ENCODE peak calls at places on chromosomes 11 and 22, in ten cellular contexts. R is psoas muscle, T is BJ, P is K562, S is cardiac fibroblast, J is lung, M is sigmoid colon, G is stomach, C is AG10803, I is cardiac muscle cell. E is an unnamed sample.

GRCh38 chr11:71240865-71241691 is 11.3 kb downstream of the SHANK2 start:
- DNase-seq in R (no peak), T (peak; percentile 59), P (no peak), S (peak; percentile 96), J (no peak), M (peak; percentile 68), G (peak; percentile 57), C (peak; percentile 76), I (no peak), E (no peak)

GRCh38 chr11:84714316-84714780 is 912.8 kb downstream of the DLG2 start:
- DNase-seq in R (peak; percentile 37), T (no peak), P (peak; percentile 27), S (peak; percentile 5), J (no peak), M (no peak), G (peak; percentile 28), C (peak; percentile 18), I (peak; percentile 87), E (peak; percentile 63)

GRCh38 chr11:113831314-113831713 is 44.1 kb downstream of the USP28 start:
- DNase-seq in R (no peak), T (no peak), P (no peak), S (no peak), J (no peak), M (no peak), G (no peak), C (no peak), I (no peak), E (no peak)

GRCh38 chr11:80873309-80873999 is 1432.6 kb upstream of the TENM4 start:
- DNase-seq in R (no peak), T (no peak), P (no peak), S (peak; percentile 51), J (no peak), M (no peak), G (no peak), C (no peak), I (no peak), E (no peak)

GRCh38 chr11:63613517-63614135 is 607 bp downstream of the PLAAT3 start:
- DNase-seq in R (peak; percentile 62), T (no peak), P (peak; percentile 16), S (peak; percentile 60), J (peak; percentile 38), M (peak; percentile 84), G (peak; percentile 44), C (no peak), I (peak; percentile 56), E (peak; percentile 68)

GRCh38 chr11:47856186-47856585 is 8.0 kb upstream of the NUP160 start:
- DNase-seq in R (no peak), T (no peak), P (no peak), S (peak; percentile 17), J (no peak), M (no peak), G (no peak), C (no peak), I (no peak), E (no peak)

GRCh38 chr22:44483878-44484277 is 14.2 kb downstream of the RTL6 start:
- DNase-seq in R (no peak), T (no peak), P (no peak), S (peak; percentile 46), J (no peak), M (no peak), G (no peak), C (no peak), I (no peak), E (no peak)

GRCh38 chr11:8963569-8964323 is 496 bp downstream of the TMEM9B start:
- DNase-seq in R (peak; percentile 79), T (no peak), P (peak; percentile 80), S (peak; percentile 71), J (peak; percentile 87), M (peak; percentile 90), G (peak; percentile 87), C (no peak), I (peak; percentile 90), E (peak; percentile 88)

DNA sequence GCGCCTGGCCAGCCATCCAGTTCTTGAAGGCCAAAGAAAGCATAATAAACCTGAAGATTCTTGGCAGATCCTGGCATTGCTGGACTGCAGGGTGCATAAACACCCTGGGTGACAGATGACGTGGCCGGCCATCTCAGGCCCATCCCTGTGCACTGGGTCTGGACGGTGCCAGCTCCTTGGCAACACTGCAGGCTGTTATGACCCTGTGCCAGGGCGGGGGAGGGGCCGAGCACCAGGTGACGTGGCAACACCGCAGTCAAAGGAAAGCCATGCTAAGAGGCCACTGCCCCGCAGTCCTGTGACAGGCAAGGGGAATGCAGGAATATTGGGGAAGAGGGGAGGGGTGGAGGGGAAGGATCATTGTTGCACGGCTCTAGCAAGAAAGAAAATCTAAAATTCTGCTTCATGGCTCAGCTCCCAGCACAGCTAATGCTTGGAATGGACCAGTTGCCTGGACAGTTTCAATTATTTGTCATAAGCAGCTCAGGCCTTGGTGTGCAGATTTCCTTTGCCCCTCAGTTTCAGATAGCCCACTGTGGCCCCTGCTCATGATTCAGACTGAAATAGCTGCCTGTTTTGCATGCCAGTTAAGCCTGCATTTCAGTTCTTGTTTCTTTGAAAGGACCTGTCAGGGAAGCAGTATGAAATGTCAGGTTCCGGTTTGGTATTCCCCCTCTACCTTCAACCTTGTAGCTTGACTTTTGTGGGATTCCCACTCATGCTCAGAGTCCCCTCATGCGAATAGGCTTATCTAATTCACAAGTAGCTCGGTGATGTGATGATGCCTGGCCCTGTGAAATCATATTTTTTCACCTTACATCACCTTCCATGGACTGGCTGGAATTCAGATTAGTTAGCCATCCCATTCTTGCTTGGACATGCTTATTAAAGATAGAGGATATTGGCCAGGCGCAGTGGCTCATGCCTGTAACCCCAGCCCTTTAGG is 29.7 kb upstream of the DDX6 start:
- DNase-seq in R (peak; percentile 81), T (no peak), P (no peak), S (peak; percentile 13), J (peak; percentile 77), M (peak; percentile 96), G (peak; percentile 81), C (peak; percentile 0), I (peak; percentile 8), E (peak; percentile 98)
- H3K4me3 ChIP-seq in R (no peak overlapping the region), T (no peak overlapping the region), P (no peak overlapping the region), S (no peak overlapping the region), J (no peak overlapping the region), M (no peak overlapping the region), G (no peak overlapping the region), C (no peak overlapping the region), I (no peak overlapping the region), E (no peak overlapping the region)

GRCh38 chr11:73058989-73059674 is 83.0 kb downstream of the FCHSD2 start:
- DNase-seq in R (no peak), T (no peak), P (no peak), S (no peak), J (no peak), M (no peak), G (no peak), C (no peak), I (no peak), E (no peak)

GRCh38 chr11:73055002-73055401 is 87.1 kb downstream of the FCHSD2 start:
- DNase-seq in R (no peak), T (no peak), P (no peak), S (no peak), J (no peak), M (no peak), G (no peak), C (no peak), I (no peak), E (no peak)

GRCh38 chr11:73059915-73060314 is 82.2 kb downstream of the FCHSD2 start:
- DNase-seq in R (no peak), T (no peak), P (no peak), S (no peak), J (no peak), M (no peak), G (no peak), C (no peak), I (no peak), E (no peak)

GRCh38 chr11:73053964-73054363 is 88.2 kb downstream of the FCHSD2 start:
- DNase-seq in R (no peak), T (no peak), P (no peak), S (peak; percentile 33), J (no peak), M (no peak), G (no peak), C (peak; percentile 2), I (no peak), E (no peak)

DNA sequence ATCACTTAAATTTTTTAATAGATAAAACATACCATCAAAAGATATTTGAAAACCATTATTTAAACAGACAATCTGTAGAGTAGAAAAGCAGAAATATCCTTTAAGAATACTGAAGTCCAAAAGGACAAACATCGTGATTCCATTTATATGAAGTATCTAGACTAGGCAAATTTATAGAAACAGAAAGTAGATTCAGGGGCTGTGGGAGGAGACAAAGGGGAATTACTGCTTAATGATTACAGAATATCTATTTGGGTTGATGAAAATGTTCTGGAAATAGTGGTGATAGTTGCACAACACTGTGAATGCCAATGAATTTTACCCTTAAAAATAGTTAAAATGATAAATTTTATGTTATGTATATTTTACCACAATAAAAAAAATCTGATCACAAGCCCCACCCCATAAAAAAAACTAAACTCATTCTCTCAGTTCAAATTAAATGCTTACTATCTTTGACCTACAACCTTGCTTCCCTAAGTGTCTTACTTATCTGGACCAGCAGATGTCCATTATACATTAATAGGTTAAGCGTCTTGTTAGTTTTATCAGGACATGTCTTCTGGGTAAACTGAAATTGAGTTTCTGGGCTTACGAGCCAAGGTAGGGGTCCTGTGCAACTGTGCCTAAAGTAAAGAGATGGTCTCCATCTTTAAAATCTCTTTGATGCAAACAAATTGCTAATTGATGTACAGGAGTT is 86.3 kb downstream of the FCHSD2 start:
- DNase-seq in R (no peak), T (no peak), P (peak; percentile 10), S (no peak), J (no peak), M (no peak), G (no peak), C (no peak), I (no peak), E (no peak)
- H3K4me3 ChIP-seq in R (no peak overlapping the region), T (no peak overlapping the region), P (no peak overlapping the region), S (no peak overlapping the region), J (no peak overlapping the region), M (no peak overlapping the region), G (no peak overlapping the region), C (no peak overlapping the region), I (no peak overlapping the region), E (no peak overlapping the region)

GRCh38 chr11:67630230-67630942 is 649 bp upstream of the NUDT8 start:
- DNase-seq in R (peak; percentile 99), T (peak; percentile 81), P (peak; percentile 98), S (peak; percentile 99), J (peak; percentile 98), M (peak; percentile 99), G (peak; percentile 99), C (peak; percentile 97), I (peak; percentile 100), E (peak; percentile 99)

GRCh38 chr11:67627394-67627787 is 2.3 kb downstream of the NUDT8 start:
- DNase-seq in R (no peak), T (no peak), P (no peak), S (no peak), J (no peak), M (no peak), G (no peak), C (no peak), I (no peak), E (no peak)

GRCh38 chr11:67627788-67628624 is 1.7 kb downstream of the NUDT8 start:
- DNase-seq in R (no peak), T (no peak), P (no peak), S (no peak), J (no peak), M (peak; percentile 68), G (no peak), C (no peak), I (no peak), E (no peak)

GRCh38 chr11:67629386-67630229 is at the start of gene NUDT8:
- DNase-seq in R (peak; percentile 85), T (no peak), P (peak; percentile 95), S (peak; percentile 82), J (peak; percentile 84), M (peak; percentile 93), G (peak; percentile 89), C (peak; percentile 72), I (peak; percentile 91), E (peak; percentile 75)

DNA sequence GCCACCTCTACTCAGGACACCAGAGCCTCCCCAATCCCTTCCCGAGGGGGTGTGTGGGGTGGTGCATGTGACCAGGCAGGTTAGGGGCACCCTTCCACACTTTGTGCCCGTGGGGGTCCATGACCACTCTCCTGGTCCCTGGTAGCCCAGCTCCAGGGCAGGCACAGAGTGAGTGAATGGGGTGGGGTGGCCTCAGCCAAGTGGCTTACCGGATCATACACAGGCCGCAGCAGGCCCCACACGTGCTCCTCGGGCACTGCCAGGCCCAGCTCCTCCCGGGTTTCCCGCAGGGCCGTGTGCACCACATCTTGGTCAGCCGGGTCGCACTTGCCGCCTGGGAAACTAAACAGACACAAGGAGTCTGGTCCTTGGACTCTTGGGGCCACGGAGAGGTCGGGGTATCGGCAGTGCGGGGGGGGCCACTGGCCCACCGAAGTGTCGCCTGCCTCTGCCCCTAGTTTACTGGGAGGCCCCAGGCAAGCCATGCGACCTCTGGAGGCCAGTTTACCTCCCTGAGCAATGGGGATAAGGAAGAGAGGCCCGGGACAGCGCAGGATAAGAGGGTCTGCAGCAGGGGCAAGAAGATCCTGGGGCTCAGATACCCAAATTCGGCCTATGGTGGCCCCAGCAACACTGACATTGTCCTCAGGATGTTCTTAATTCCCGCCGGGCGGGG is 889 bp downstream of the NUDT8 start:
- DNase-seq in R (no peak), T (no peak), P (no peak), S (no peak), J (no peak), M (peak; percentile 66), G (no peak), C (no peak), I (no peak), E (no peak)
- H3K4me3 ChIP-seq in R (peak overlapping the region; percentile 83), T (peak overlapping the region; percentile 71), P (peak overlapping the region; percentile 60), S (peak overlapping the region; percentile 58), J (no peak overlapping the region), M (peak overlapping the region; percentile 73), G (peak overlapping the region; percentile 69), C (no peak overlapping the region), I (peak overlapping the region; percentile 42), E (no peak overlapping the region)

DNA sequence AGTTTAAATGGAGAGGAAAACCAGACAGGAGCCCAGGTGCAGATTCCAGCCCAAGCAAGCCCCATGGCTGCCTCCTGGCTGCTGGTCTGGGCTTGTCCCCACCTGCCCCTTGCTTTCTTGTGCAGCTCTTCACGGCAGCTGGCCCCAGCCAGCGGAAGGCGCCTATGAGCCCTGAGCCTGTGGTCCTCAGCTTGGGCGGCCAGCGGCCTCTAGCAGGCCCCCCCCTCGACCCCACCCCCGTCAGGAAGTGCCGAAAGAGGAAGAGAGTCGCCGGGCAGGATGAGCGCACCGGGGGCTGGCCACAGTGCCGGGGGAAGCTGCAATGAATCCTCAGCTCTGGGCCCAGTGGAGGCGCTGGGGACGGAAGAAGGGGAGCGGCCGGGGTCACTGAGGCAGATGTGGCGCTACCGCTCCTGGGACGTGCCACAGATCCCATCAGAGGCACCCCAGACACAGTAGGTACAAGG is 2.1 kb upstream of the DGKZ start:
- DNase-seq in R (no peak), T (no peak), P (peak; percentile 51), S (no peak), J (peak; percentile 64), M (no peak), G (no peak), C (no peak), I (no peak), E (peak; percentile 25)
- H3K4me3 ChIP-seq in R (peak overlapping the region; percentile 59), T (no peak overlapping the region), P (peak overlapping the region; percentile 3), S (no peak overlapping the region), J (peak overlapping the region; percentile 30), M (peak overlapping the region; percentile 86), G (peak overlapping the region; percentile 39), C (no peak overlapping the region), I (no peak overlapping the region), E (no peak overlapping the region)